ENCODE peak calls at places on chromosomes 5 and 9, in four cellular contexts. One of them, this sample, is unnamed.

GRCh38 chr9:87269777-87270176 is 227.9 kb upstream of the DAPK1 start:
- DNase-seq in fibroblast of lung: no peak
- DNase-seq in esophagus squamous epithelium: no peak
- DNase-seq in PC-3: no peak
- DNase-seq in this sample: no peak

GRCh38 chr5:147661576-147661975 is 121.0 kb downstream of the JAKMIP2 start:
- DNase-seq in esophagus squamous epithelium: no peak
- DNase-seq in fibroblast of lung: peak; percentile 47
- DNase-seq in PC-3: no peak
- DNase-seq in this sample: no peak

GRCh38 chr5:168286386-168286785 is 5.1 kb upstream of the WWC1 start:
- DNase-seq in fibroblast of lung: no peak
- DNase-seq in esophagus squamous epithelium: no peak
- DNase-seq in PC-3: no peak
- DNase-seq in this sample: no peak

GRCh38 chr9:35929188-35929718 is 20.0 kb downstream of the SPAAR start:
- DNase-seq in PC-3: no peak
- DNase-seq in esophagus squamous epithelium: no peak
- DNase-seq in fibroblast of lung: no peak
- DNase-seq in this sample: no peak

GRCh38 chr9:4507306-4507705 is 17.0 kb downstream of the SLC1A1 start:
- DNase-seq in esophagus squamous epithelium: no peak
- DNase-seq in PC-3: no peak
- DNase-seq in fibroblast of lung: peak; percentile 27
- DNase-seq in this sample: no peak

GRCh38 chr5:122089096-122089495 is 11.0 kb upstream of the LOX start:
- DNase-seq in fibroblast of lung: peak; percentile 73
- DNase-seq in esophagus squamous epithelium: no peak
- DNase-seq in PC-3: no peak
- DNase-seq in this sample: no peak

GRCh38 chr9:131420913-131421312 is 27.0 kb downstream of the PRRC2B start:
- DNase-seq in fibroblast of lung: peak; percentile 40
- DNase-seq in esophagus squamous epithelium: no peak
- DNase-seq in PC-3: no peak
- DNase-seq in this sample: no peak

GRCh38 chr5:176902911-176903664 is 3.9 kb upstream of the HK3 start:
- DNase-seq in esophagus squamous epithelium: no peak
- DNase-seq in fibroblast of lung: no peak
- DNase-seq in PC-3: no peak
- DNase-seq in this sample: no peak

GRCh38 chr5:138580001-138580400 is 4.8 kb upstream of the HSPA9 start:
- DNase-seq in esophagus squamous epithelium: no peak
- DNase-seq in fibroblast of lung: no peak
- DNase-seq in PC-3: no peak
- DNase-seq in this sample: no peak

GRCh38 chr9:104882574-104882973 is 45.4 kb downstream of the ABCA1 start:
- DNase-seq in esophagus squamous epithelium: no peak
- DNase-seq in PC-3: no peak
- DNase-seq in fibroblast of lung: no peak
- DNase-seq in this sample: no peak

GRCh38 chr5:139215176-139215975 is 17.2 kb upstream of the SIL1 start:
- DNase-seq in fibroblast of lung: no peak
- DNase-seq in PC-3: no peak
- DNase-seq in esophagus squamous epithelium: no peak
- DNase-seq in this sample: no peak

GRCh38 chr5:54895816-54896341 is 89.5 kb downstream of the ESM1 start:
- DNase-seq in fibroblast of lung: peak; percentile 65
- DNase-seq in PC-3: peak; percentile 59
- DNase-seq in esophagus squamous epithelium: no peak
- DNase-seq in this sample: peak; percentile 34

GRCh38 chr9:79447760-79448159 is 124.0 kb upstream of the TLE4 start:
- DNase-seq in fibroblast of lung: no peak
- DNase-seq in PC-3: no peak
- DNase-seq in esophagus squamous epithelium: no peak
- DNase-seq in this sample: no peak

GRCh38 chr5:139731281-139731680 is 64.3 kb upstream of the PSD2 start:
- DNase-seq in PC-3: no peak
- DNase-seq in esophagus squamous epithelium: no peak
- DNase-seq in fibroblast of lung: no peak
- DNase-seq in this sample: no peak

GRCh38 chr9:136740069-136740468 is 2.7 kb downstream of the LCN10 start:
- DNase-seq in PC-3: no peak
- DNase-seq in fibroblast of lung: no peak
- DNase-seq in esophagus squamous epithelium: no peak
- DNase-seq in this sample: no peak

GRCh38 chr5:173634465-173634983 is 18.1 kb upstream of the BOD1 start:
- DNase-seq in fibroblast of lung: no peak
- DNase-seq in PC-3: no peak
- DNase-seq in esophagus squamous epithelium: no peak
- DNase-seq in this sample: no peak

GRCh38 chr9:33267368-33267767 is 2.5 kb downstream of the CHMP5 start:
- DNase-seq in esophagus squamous epithelium: no peak
- DNase-seq in fibroblast of lung: no peak
- DNase-seq in PC-3: no peak
- DNase-seq in this sample: no peak

GRCh38 chr9:98185021-98185567 is 7.3 kb downstream of the CORO2A start:
- DNase-seq in esophagus squamous epithelium: no peak
- DNase-seq in fibroblast of lung: no peak
- DNase-seq in PC-3: no peak
- DNase-seq in this sample: no peak

GRCh38 chr9:98184326-98184725 is 8.1 kb downstream of the CORO2A start:
- DNase-seq in PC-3: no peak
- DNase-seq in esophagus squamous epithelium: no peak
- DNase-seq in fibroblast of lung: no peak
- DNase-seq in this sample: no peak

GRCh38 chr9:98186236-98186635 is 6.2 kb downstream of the CORO2A start:
- DNase-seq in esophagus squamous epithelium: no peak
- DNase-seq in fibroblast of lung: no peak
- DNase-seq in PC-3: no peak
- DNase-seq in this sample: no peak

GRCh38 chr9:98187926-98188325 is 4.5 kb downstream of the CORO2A start:
- DNase-seq in esophagus squamous epithelium: no peak
- DNase-seq in fibroblast of lung: no peak
- DNase-seq in PC-3: no peak
- DNase-seq in this sample: no peak

GRCh38 chr9:98185611-98186171 is 6.7 kb downstream of the CORO2A start:
- DNase-seq in PC-3: no peak
- DNase-seq in fibroblast of lung: no peak
- DNase-seq in esophagus squamous epithelium: no peak
- DNase-seq in this sample: peak; percentile 82
- TF ChIP-seq CTCF in PC-3: no peak
- TF ChIP-seq CTCF in fibroblast of lung: no peak
- TF ChIP-seq CTCF in esophagus squamous epithelium: no peak
- TF ChIP-seq CTCF in this sample: no peak

GRCh38 chr9:126170286-126170823 is 156.3 kb upstream of the MVB12B start:
- DNase-seq in PC-3: no peak
- DNase-seq in fibroblast of lung: no peak
- DNase-seq in esophagus squamous epithelium: no peak
- DNase-seq in this sample: no peak

GRCh38 chr9:126173929-126174328 is 152.7 kb upstream of the MVB12B start:
- DNase-seq in esophagus squamous epithelium: no peak
- DNase-seq in fibroblast of lung: no peak
- DNase-seq in PC-3: no peak
- DNase-seq in this sample: no peak

GRCh38 chr9:126169736-126170135 is 156.9 kb upstream of the MVB12B start:
- DNase-seq in esophagus squamous epithelium: no peak
- DNase-seq in PC-3: no peak
- DNase-seq in fibroblast of lung: no peak
- DNase-seq in this sample: no peak

GRCh38 chr9:126171641-126172040 is 155.0 kb upstream of the MVB12B start:
- DNase-seq in PC-3: no peak
- DNase-seq in esophagus squamous epithelium: no peak
- DNase-seq in fibroblast of lung: no peak
- DNase-seq in this sample: no peak

DNA sequence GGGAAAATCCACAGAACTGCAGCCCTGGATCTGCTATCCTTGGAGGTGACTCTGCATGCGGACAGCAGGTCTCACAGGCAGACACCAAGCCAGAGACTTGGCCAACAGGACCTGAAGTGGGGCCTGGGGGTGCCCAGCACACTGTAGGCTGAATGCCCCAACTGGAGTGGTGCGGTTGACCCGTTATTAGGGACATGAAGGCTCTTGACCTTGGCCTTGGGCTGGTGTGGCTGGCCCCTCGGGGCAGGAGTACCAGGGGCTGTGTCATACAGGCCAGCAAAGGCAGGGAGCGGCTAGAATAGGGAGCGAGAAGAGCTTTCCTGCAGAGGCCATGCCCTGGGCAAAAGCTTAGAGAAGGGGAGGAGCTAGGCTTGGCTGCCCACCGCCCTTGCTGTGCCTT is 153.2 kb upstream of the MVB12B start:
- DNase-seq in PC-3: no peak
- DNase-seq in fibroblast of lung: no peak
- DNase-seq in esophagus squamous epithelium: no peak
- DNase-seq in this sample: no peak
- H3K4me1 ChIP-seq in PC-3: no peaks in the 10 kb centered on the region
- H3K4me1 ChIP-seq in fibroblast of lung: no peaks in the 10 kb centered on the region
- H3K4me1 ChIP-seq in esophagus squamous epithelium: no peaks in the 10 kb centered on the region
- H3K4me1 ChIP-seq in this sample: no peaks in the 10 kb centered on the region

GRCh38 chr5:2708751-2709150 is 42.7 kb downstream of the IRX2 start:
- DNase-seq in fibroblast of lung: no peak
- DNase-seq in PC-3: no peak
- DNase-seq in esophagus squamous epithelium: no peak
- DNase-seq in this sample: no peak

GRCh38 chr5:2710910-2711309 is 40.6 kb downstream of the IRX2 start:
- DNase-seq in fibroblast of lung: no peak
- DNase-seq in esophagus squamous epithelium: no peak
- DNase-seq in PC-3: peak; percentile 38
- DNase-seq in this sample: no peak

GRCh38 chr5:2709996-2710689 is 41.3 kb downstream of the IRX2 start:
- DNase-seq in esophagus squamous epithelium: no peak
- DNase-seq in fibroblast of lung: no peak
- DNase-seq in PC-3: no peak
- DNase-seq in this sample: no peak

GRCh38 chr5:2714026-2714425 is 37.5 kb downstream of the IRX2 start:
- DNase-seq in PC-3: no peak
- DNase-seq in esophagus squamous epithelium: no peak
- DNase-seq in fibroblast of lung: no peak
- DNase-seq in this sample: no peak

GRCh38 chr5:2711446-2712425 is 39.7 kb downstream of the IRX2 start:
- DNase-seq in fibroblast of lung: no peak
- DNase-seq in esophagus squamous epithelium: no peak
- DNase-seq in PC-3: no peak
- DNase-seq in this sample: no peak
- H3K27me3 ChIP-seq in fibroblast of lung: no peaks in the 10 kb centered on the region
- H3K27me3 ChIP-seq in esophagus squamous epithelium: no peaks in the 10 kb centered on the region
- H3K27me3 ChIP-seq in PC-3: peaks cover 54% of the 10 kb centered on the region
- H3K27me3 ChIP-seq in this sample: no peaks in the 10 kb centered on the region

GRCh38 chr5:5741418-5741817 is 318.9 kb downstream of the ICE1 start:
- DNase-seq in esophagus squamous epithelium: no peak
- DNase-seq in PC-3: no peak
- DNase-seq in fibroblast of lung: no peak
- DNase-seq in this sample: no peak
- TF ChIP-seq CTCF in esophagus squamous epithelium: no peak
- TF ChIP-seq CTCF in PC-3: no peak
- TF ChIP-seq CTCF in fibroblast of lung: no peak
- TF ChIP-seq CTCF in this sample: no peak

GRCh38 chr9:127541176-127541575 is 70.9 kb upstream of the STXBP1 start:
- DNase-seq in fibroblast of lung: no peak
- DNase-seq in PC-3: no peak
- DNase-seq in esophagus squamous epithelium: no peak
- DNase-seq in this sample: no peak
- H3K4me1 ChIP-seq in fibroblast of lung: peaks cover 83% of the 10 kb centered on the region
- H3K4me1 ChIP-seq in PC-3: peaks cover 65% of the 10 kb centered on the region
- H3K4me1 ChIP-seq in esophagus squamous epithelium: peaks cover 100% of the 10 kb centered on the region
- H3K4me1 ChIP-seq in this sample: no peaks in the 10 kb centered on the region

DNA sequence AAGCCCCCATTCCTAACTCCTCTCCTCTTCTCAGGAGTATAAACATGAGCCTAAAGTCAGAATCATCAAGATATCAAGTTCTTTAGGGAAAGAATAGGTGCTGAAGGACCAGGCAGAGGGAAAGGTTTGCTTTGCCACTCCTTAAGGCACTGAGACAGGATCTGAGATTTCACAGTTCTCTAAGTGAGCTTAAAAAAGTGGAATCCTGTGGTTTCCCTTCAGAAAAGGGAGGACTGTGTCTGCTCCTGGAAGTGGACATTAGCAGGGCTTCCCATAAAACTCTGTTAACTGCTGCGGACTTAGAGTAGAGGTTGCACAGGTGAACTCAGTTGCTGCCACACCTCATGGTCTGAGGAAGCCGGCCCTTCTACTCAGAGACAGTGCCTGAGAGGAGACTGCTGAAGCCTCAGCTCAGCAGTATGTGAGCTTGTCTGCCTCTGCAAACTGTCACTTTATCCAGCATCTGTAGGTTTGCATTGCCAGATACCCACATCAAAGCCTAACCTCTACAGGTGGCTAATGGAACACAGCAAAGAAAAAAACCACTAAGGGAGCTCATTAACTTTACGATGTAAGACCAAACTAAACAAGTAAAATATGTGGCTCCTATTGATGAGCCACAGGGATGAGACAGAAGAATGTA is 42.9 kb downstream of the RIC1 start:
- DNase-seq in esophagus squamous epithelium: no peak
- DNase-seq in fibroblast of lung: no peak
- DNase-seq in PC-3: peak; percentile 19
- DNase-seq in this sample: no peak
- H3K27me3 ChIP-seq in esophagus squamous epithelium: no peaks in the 10 kb centered on the region
- H3K27me3 ChIP-seq in fibroblast of lung: no peaks in the 10 kb centered on the region
- H3K27me3 ChIP-seq in PC-3: no peaks in the 10 kb centered on the region
- H3K27me3 ChIP-seq in this sample: no peaks in the 10 kb centered on the region

This sample was measured in BE2C.